ENCODE peak calls at places on chromosomes 13 and 19, in four cellular contexts. One of them, this sample, is unnamed.
A peak's percentile ranks its signal among the peaks of the same experiment; 100 is the strongest.

GRCh38 chr19:1017115-1017905 is 3.6 kb downstream of the TMEM259 start:
- DNase-seq in K562: peak; percentile 83
- DNase-seq in GM12878: no peak
- DNase-seq in H1: no peak
- DNase-seq in this sample: no peak

GRCh38 chr19:55315956-55316525 is 9.1 kb downstream of the TMEM150B start:
- DNase-seq in K562: no peak
- DNase-seq in H1: no peak
- DNase-seq in GM12878: no peak
- DNase-seq in this sample: no peak

GRCh38 chr19:13060964-13061927 is 41.4 kb downstream of the LYL1 start:
- DNase-seq in K562: peak; percentile 88
- DNase-seq in H1: peak; percentile 97
- DNase-seq in GM12878: peak; percentile 11
- DNase-seq in this sample: peak; percentile 92

GRCh38 chr13:107170270-107170931 is 602.5 kb upstream of the ARGLU1 start:
- DNase-seq in K562: no peak
- DNase-seq in GM12878: no peak
- DNase-seq in H1: no peak
- DNase-seq in this sample: peak; percentile 57

GRCh38 chr13:48457578-48458242 is 44.8 kb upstream of the LPAR6 start:
- DNase-seq in H1: no peak
- DNase-seq in K562: no peak
- DNase-seq in GM12878: no peak
- DNase-seq in this sample: no peak

GRCh38 chr19:55703790-55704215 is 28.8 kb downstream of the EPN1 start:
- DNase-seq in K562: peak; percentile 83
- DNase-seq in GM12878: no peak
- DNase-seq in H1: peak; percentile 92
- DNase-seq in this sample: peak; percentile 83

GRCh38 chr13:44842158-44842557 is 147.1 kb downstream of the NUFIP1 start:
- DNase-seq in H1: no peak
- DNase-seq in GM12878: no peak
- DNase-seq in K562: no peak
- DNase-seq in this sample: no peak

GRCh38 chr13:51797664-51798488 is 6.1 kb downstream of the DHRS12 start:
- DNase-seq in GM12878: no peak
- DNase-seq in K562: no peak
- DNase-seq in H1: peak; percentile 55
- DNase-seq in this sample: peak; percentile 76

GRCh38 chr19:6034512-6034911 is 56.6 kb upstream of the RANBP3 start:
- DNase-seq in H1: peak; percentile 11
- DNase-seq in K562: no peak
- DNase-seq in GM12878: no peak
- DNase-seq in this sample: no peak

GRCh38 chr13:32126298-32126697 is 94.7 kb downstream of the FRY start:
- DNase-seq in K562: no peak
- DNase-seq in GM12878: no peak
- DNase-seq in H1: no peak
- DNase-seq in this sample: no peak

GRCh38 chr19:45119582-45119981 is 26.6 kb downstream of the PPP1R37 start:
- DNase-seq in K562: no peak
- DNase-seq in GM12878: no peak
- DNase-seq in H1: no peak
- DNase-seq in this sample: no peak

GRCh38 chr13:59643906-59644626 is 519.7 kb downstream of the DIAPH3 start:
- DNase-seq in K562: no peak
- DNase-seq in H1: no peak
- DNase-seq in GM12878: no peak
- DNase-seq in this sample: no peak

GRCh38 chr19:54063350-54064078 is at the start of gene VSTM1:
- DNase-seq in K562: peak; percentile 3
- DNase-seq in GM12878: no peak
- DNase-seq in H1: no peak
- DNase-seq in this sample: no peak

GRCh38 chr13:44703371-44703770 is 127.2 kb upstream of the TSC22D1 start:
- DNase-seq in K562: no peak
- DNase-seq in H1: no peak
- DNase-seq in GM12878: no peak
- DNase-seq in this sample: no peak

GRCh38 chr19:16002380-16002779 is 53.6 kb downstream of the OR10H4 start:
- DNase-seq in H1: no peak
- DNase-seq in GM12878: no peak
- DNase-seq in K562: no peak
- DNase-seq in this sample: no peak

GRCh38 chr13:112693831-112694497 is 4.1 kb downstream of the ATP11A start:
- DNase-seq in GM12878: no peak
- DNase-seq in H1: no peak
- DNase-seq in K562: no peak
- DNase-seq in this sample: no peak

GRCh38 chr13:80177327-80177726 is 163.6 kb downstream of the SPRY2 start:
- DNase-seq in GM12878: no peak
- DNase-seq in H1: no peak
- DNase-seq in K562: no peak
- DNase-seq in this sample: no peak

GRCh38 chr13:32427852-32428580 is at the start of gene N4BP2L1:
- DNase-seq in K562: no peak
- DNase-seq in H1: peak; percentile 76
- DNase-seq in GM12878: peak; percentile 87
- DNase-seq in this sample: peak; percentile 87

GRCh38 chr19:42199440-42200115 is 17.9 kb downstream of the DEDD2 start:
- DNase-seq in H1: no peak
- DNase-seq in GM12878: peak; percentile 68
- DNase-seq in K562: peak; percentile 88
- DNase-seq in this sample: no peak

GRCh38 chr13:33110713-33111413 is 94.6 kb downstream of the KL start:
- DNase-seq in K562: no peak
- DNase-seq in GM12878: no peak
- DNase-seq in H1: no peak
- DNase-seq in this sample: no peak

GRCh38 chr13:44259045-44260042 is 114.3 kb upstream of the SERP2 start:
- DNase-seq in GM12878: peak; percentile 47
- DNase-seq in K562: peak; percentile 60
- DNase-seq in H1: no peak
- DNase-seq in this sample: peak; percentile 33

GRCh38 chr19:33621811-33622504 is at the start of gene CHST8:
- DNase-seq in K562: peak; percentile 76
- DNase-seq in H1: peak; percentile 86
- DNase-seq in GM12878: no peak
- DNase-seq in this sample: peak; percentile 93

GRCh38 chr19:19259741-19260140 is 13.4 kb downstream of the TM6SF2 start:
- DNase-seq in GM12878: no peak
- DNase-seq in K562: peak; percentile 83
- DNase-seq in H1: peak; percentile 64
- DNase-seq in this sample: peak; percentile 80

GRCh38 chr19:30224689-30225606 is 147.2 kb upstream of the ZNF536 start:
- DNase-seq in GM12878: no peak
- DNase-seq in H1: no peak
- DNase-seq in K562: no peak
- DNase-seq in this sample: peak; percentile 84

GRCh38 chr13:103351035-103351828 is 285.0 kb upstream of the SLC10A2 start:
- DNase-seq in H1: peak; percentile 49
- DNase-seq in GM12878: no peak
- DNase-seq in K562: no peak
- DNase-seq in this sample: no peak
- TF ChIP-seq NRF1 in H1: no peak
- TF ChIP-seq NRF1 in GM12878: no peak
- TF ChIP-seq NRF1 in K562: no peak
- TF ChIP-seq NRF1 in this sample: no peak

GRCh38 chr19:43489310-43489709 is 15.2 kb downstream of the PHLDB3 start:
- DNase-seq in H1: no peak
- DNase-seq in GM12878: peak; percentile 44
- DNase-seq in K562: no peak
- DNase-seq in this sample: no peak
- TF ChIP-seq NRF1 in H1: no peak
- TF ChIP-seq NRF1 in GM12878: no peak
- TF ChIP-seq NRF1 in K562: no peak
- TF ChIP-seq NRF1 in this sample: no peak

GRCh38 chr19:4227771-4228170 is 1.6 kb upstream of the EBI3 start:
- DNase-seq in K562: no peak
- DNase-seq in GM12878: no peak
- DNase-seq in H1: no peak
- DNase-seq in this sample: no peak
- TF ChIP-seq NRF1 in K562: no peak
- TF ChIP-seq NRF1 in GM12878: no peak
- TF ChIP-seq NRF1 in H1: no peak
- TF ChIP-seq NRF1 in this sample: no peak

DNA sequence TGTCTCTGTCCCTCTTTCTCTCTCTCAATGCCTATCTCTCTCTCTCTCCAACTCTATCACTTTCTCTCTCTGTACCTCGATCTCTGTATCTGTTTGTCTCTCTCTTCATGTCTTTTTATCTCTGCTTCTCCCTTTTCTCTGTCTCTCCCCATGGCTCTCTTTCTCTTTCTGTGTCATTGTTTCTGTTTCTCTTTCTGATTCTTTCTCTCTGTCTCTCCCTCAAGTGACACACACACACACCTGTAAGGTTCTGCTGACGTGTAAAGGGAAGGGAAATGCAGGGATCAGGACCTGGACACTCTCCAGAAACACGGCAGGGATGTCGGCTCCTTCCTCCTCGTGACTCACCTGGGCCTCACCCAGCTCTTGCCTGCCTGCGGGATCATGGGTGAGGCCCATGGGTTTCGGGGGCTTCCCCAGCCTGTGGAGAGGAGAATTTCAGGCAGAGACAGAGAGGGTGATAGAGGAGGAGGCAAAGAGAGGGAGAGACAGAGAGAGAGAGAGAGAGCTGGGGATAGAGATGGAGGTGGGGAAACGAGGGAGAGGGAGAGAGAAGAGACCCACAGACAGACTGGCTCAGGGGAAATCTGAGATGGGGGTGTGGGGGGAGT is 5.4 kb upstream of the PLAUR start:
- DNase-seq in H1: no peak
- DNase-seq in GM12878: peak; percentile 34
- DNase-seq in K562: no peak
- DNase-seq in this sample: no peak
- TF ChIP-seq NRF1 in H1: no peak
- TF ChIP-seq NRF1 in GM12878: no peak
- TF ChIP-seq NRF1 in K562: no peak
- TF ChIP-seq NRF1 in this sample: no peak

DNA sequence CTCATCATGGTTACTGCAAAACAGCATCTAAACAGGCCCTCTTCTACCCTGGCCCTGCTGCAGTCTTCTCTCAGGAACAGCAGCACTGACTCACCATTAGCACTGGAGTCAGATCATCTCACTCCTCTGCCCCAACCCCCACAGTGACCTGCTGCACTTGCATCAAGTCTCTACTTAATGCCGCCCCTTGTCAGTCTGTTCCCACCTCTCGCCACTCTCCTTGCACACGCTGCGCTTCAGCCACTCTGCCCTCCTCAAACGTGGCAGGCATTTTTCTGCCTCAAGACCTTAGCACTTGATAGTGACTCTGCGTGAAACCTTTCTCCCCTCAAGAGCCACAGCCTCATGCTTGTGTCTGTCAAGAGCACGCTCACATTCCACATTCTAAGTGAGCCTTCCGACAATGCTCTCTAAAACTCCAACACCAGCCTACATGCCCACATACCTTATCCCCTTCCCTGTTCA is 22.1 kb downstream of the MIPEP start:
- DNase-seq in H1: no peak
- DNase-seq in GM12878: no peak
- DNase-seq in K562: peak; percentile 12
- DNase-seq in this sample: no peak
- TF ChIP-seq NRF1 in H1: no peak
- TF ChIP-seq NRF1 in GM12878: no peak
- TF ChIP-seq NRF1 in K562: no peak
- TF ChIP-seq NRF1 in this sample: no peak

GRCh38 chr13:39418424-39418823 is 184.6 kb downstream of the LHFPL6 start:
- DNase-seq in H1: no peak
- DNase-seq in K562: no peak
- DNase-seq in GM12878: no peak
- DNase-seq in this sample: no peak

GRCh38 chr13:39417643-39418042 is 185.3 kb downstream of the LHFPL6 start:
- DNase-seq in H1: peak; percentile 54
- DNase-seq in GM12878: no peak
- DNase-seq in K562: no peak
- DNase-seq in this sample: no peak

GRCh38 chr13:39419068-39419467 is 183.9 kb downstream of the LHFPL6 start:
- DNase-seq in K562: no peak
- DNase-seq in H1: no peak
- DNase-seq in GM12878: no peak
- DNase-seq in this sample: no peak

GRCh38 chr13:39419866-39420265 is 183.1 kb downstream of the LHFPL6 start:
- DNase-seq in GM12878: no peak
- DNase-seq in K562: no peak
- DNase-seq in H1: no peak
- DNase-seq in this sample: no peak

GRCh38 chr13:39422845-39423565 is 180.0 kb downstream of the LHFPL6 start:
- DNase-seq in GM12878: no peak
- DNase-seq in H1: no peak
- DNase-seq in K562: no peak
- DNase-seq in this sample: no peak
- TF ChIP-seq NRF1 in GM12878: no peak
- TF ChIP-seq NRF1 in H1: no peak
- TF ChIP-seq NRF1 in K562: no peak
- TF ChIP-seq NRF1 in this sample: no peak

DNA sequence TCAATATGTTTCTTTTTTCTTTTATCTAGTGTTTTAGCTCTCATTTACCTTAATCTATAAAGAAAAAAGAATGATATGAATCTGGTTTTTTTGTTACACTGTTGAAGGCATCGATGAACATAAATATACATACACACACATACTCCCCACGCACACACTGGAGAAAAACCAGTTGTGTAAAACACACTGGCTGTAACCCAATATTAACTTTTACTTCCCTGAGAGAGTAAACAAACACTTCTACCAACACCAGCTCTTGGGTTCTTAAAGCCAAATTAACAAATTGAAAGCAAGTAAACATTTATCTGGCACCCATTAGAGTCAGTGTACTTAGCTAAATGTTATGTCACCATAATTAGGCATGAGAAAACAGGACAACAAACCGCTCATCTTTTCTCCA is 145.7 kb downstream of the ABCC4 start:
- DNase-seq in K562: no peak
- DNase-seq in H1: no peak
- DNase-seq in GM12878: no peak
- DNase-seq in this sample: no peak
- TF ChIP-seq NRF1 in K562: no peak
- TF ChIP-seq NRF1 in H1: no peak
- TF ChIP-seq NRF1 in GM12878: no peak
- TF ChIP-seq NRF1 in this sample: no peak

GRCh38 chr19:2474232-2475017 is 1.5 kb upstream of the GADD45B start:
- DNase-seq in GM12878: no peak
- DNase-seq in K562: peak; percentile 87
- DNase-seq in H1: peak; percentile 94
- DNase-seq in this sample: peak; percentile 95
- TF ChIP-seq NRF1 in GM12878: no peak
- TF ChIP-seq NRF1 in K562: peak; percentile 47
- TF ChIP-seq NRF1 in H1: no peak
- TF ChIP-seq NRF1 in this sample: peak; percentile 36